ENCODE peak calls at places on chromosomes 5 and 9, in five cellular contexts. Y is AG09309, C is psoas muscle, H is heart right ventricle, J is SK-N-SH. D is an unnamed sample.

GRCh38 chr5:26415987-26416386 is 622.4 kb downstream of the CDH9 start:
- DNase-seq in H (no peak), J (no peak), Y (no peak), C (no peak), D (no peak)

GRCh38 chr5:149437369-149438040 is 58.4 kb upstream of the IL17B start:
- DNase-seq in J (no peak), C (no peak), H (no peak), Y (no peak), D (no peak)

GRCh38 chr5:74232281-74232680 is 408.2 kb downstream of the ENC1 start:
- DNase-seq in C (no peak), J (no peak), H (no peak), Y (peak), D (no peak)

GRCh38 chr9:106632621-106633020 is 230.3 kb upstream of the ZNF462 start:
- DNase-seq in C (no peak), H (no peak), Y (no peak), J (no peak), D (no peak)

GRCh38 chr9:18424132-18424531 is 49.8 kb upstream of the ADAMTSL1 start:
- DNase-seq in Y (no peak), H (no peak), J (no peak), C (no peak), D (no peak)

GRCh38 chr9:104866186-104866585 is 61.8 kb downstream of the ABCA1 start:
- DNase-seq in Y (no peak), J (no peak), H (no peak), C (no peak), D (no peak)

GRCh38 chr5:142293486-142293885 is 31.3 kb downstream of the SPRY4 start:
- DNase-seq in C (no peak), Y (no peak), J (no peak), H (no peak), D (no peak)

GRCh38 chr9:96006961-96007360 is 131.5 kb downstream of the ERCC6L2 start:
- DNase-seq in J (no peak), C (no peak), Y (peak), H (no peak), D (no peak)

GRCh38 chr9:18905033-18905882 is 127.8 kb downstream of the SAXO1 start:
- DNase-seq in J (no peak), C (no peak), Y (no peak), H (no peak), D (no peak)

GRCh38 chr9:13974891-13975290 is 339.1 kb downstream of the NFIB start:
- DNase-seq in J (no peak), C (no peak), H (no peak), Y (no peak), D (no peak)

GRCh38 chr9:4786599-4786998 is 6.1 kb upstream of the RCL1 start:
- DNase-seq in J (no peak), Y (no peak), C (no peak), H (no peak), D (no peak)

GRCh38 chr5:78648359-78649219 is at the start of gene LHFPL2:
- DNase-seq in C (peak), H (peak), Y (no peak), J (peak), D (peak)

GRCh38 chr9:37309136-37309535 is 113.4 kb upstream of the GRHPR start:
- DNase-seq in J (no peak), Y (no peak), C (no peak), H (no peak), D (no peak)

GRCh38 chr9:94985649-94986048 is 259.1 kb downstream of the AOPEP start:
- DNase-seq in J (no peak), Y (no peak), H (no peak), C (no peak), D (no peak)

GRCh38 chr9:70534058-70534457 is 119.6 kb upstream of the KLF9 start:
- DNase-seq in H (no peak), C (no peak), Y (no peak), J (no peak), D (no peak)

GRCh38 chr5:74240783-74241750 is 399.5 kb downstream of the ENC1 start:
- DNase-seq in H (no peak), J (no peak), Y (peak), C (no peak), D (no peak)

GRCh38 chr5:56489272-56489671 is 256.1 kb upstream of the ANKRD55 start:
- DNase-seq in H (no peak), C (no peak), Y (no peak), J (no peak), D (no peak)

GRCh38 chr9:110583237-110583636 is 3.7 kb upstream of the SVEP1 start:
- DNase-seq in Y (no peak), H (no peak), C (no peak), J (no peak), D (no peak)

GRCh38 chr9:98575379-98576346 is 133.1 kb downstream of the GABBR2 start:
- DNase-seq in H (no peak), J (no peak), C (no peak), Y (peak), D (no peak)

GRCh38 chr5:134113908-134114875 is at the start of gene TCF7:
- DNase-seq in Y (peak), C (peak), J (peak), H (peak), D (peak)

GRCh38 chr5:1480217-1480616 is 35.0 kb upstream of the SLC6A3 start:
- DNase-seq in H (peak), C (peak), J (no peak), Y (no peak), D (peak)

GRCh38 chr5:135310328-135310989 is 88.6 kb downstream of the MACROH2A1 start:
- DNase-seq in Y (peak), C (no peak), H (no peak), J (no peak), D (no peak)

GRCh38 chr9:93598647-93599241 is 22.4 kb downstream of the PHF2 start:
- DNase-seq in C (no peak), Y (no peak), H (no peak), J (no peak), D (peak)

GRCh38 chr9:134895849-134896833 is 15.5 kb downstream of the FCN2 start:
- DNase-seq in C (peak), Y (peak), J (no peak), H (peak), D (peak)

GRCh38 chr5:94776167-94776566 is 157.7 kb downstream of the SLF1 start:
- DNase-seq in Y (no peak), C (no peak), J (peak), H (no peak), D (no peak)